ENCODE peak calls at places on chromosomes 13 and 19, in five cellular contexts. M is hypothalamus; W is stimulated activated CD4-positive, alpha-beta T cell treated with anti-CD3 and anti-CD28 coated beads, Interleukin-4, amount 100 ng/mL, for 24 hours; E is memory B cell; J is activated T-helper 9 cell treated with anti-CD3 and anti-CD28 coated beads, Interleukin-2, amount 50 U/mL, for 16 hours. Z is an unnamed sample.

GRCh38 chr13:33940256-33940655 is 122.3 kb downstream of the RFC3 start:
- DNase-seq in E (no peak), J (no peak), M (no peak), W (no peak), Z (no peak)

GRCh38 chr19:10105241-10106099 is 692 bp upstream of the PPAN start:
- DNase-seq in W (peak; percentile 89), J (peak; percentile 74), E (no peak), M (no peak), Z (no peak)

GRCh38 chr19:44570603-44570983 is 41.1 kb upstream of the CEACAM20 start:
- DNase-seq in M (no peak), E (no peak), J (no peak), W (no peak), Z (no peak)

GRCh38 chr19:19159534-19159933 is 10.5 kb downstream of the MEF2B start:
- DNase-seq in E (no peak), W (no peak), J (no peak), M (no peak), Z (no peak)

GRCh38 chr13:114124921-114125320 is 7.5 kb downstream of the RASA3 start:
- DNase-seq in E (no peak), W (peak; percentile 84), M (no peak), J (peak; percentile 61), Z (peak; percentile 84)

GRCh38 chr13:106496072-106496997 is 39.1 kb downstream of the EFNB2 start:
- DNase-seq in W (no peak), M (no peak), J (no peak), E (no peak), Z (no peak)

GRCh38 chr13:51341232-51341631 is 1.7 kb downstream of the SERPINE3 start:
- DNase-seq in J (no peak), M (no peak), E (no peak), W (no peak), Z (no peak)

GRCh38 chr13:33138441-33138840 is 122.2 kb downstream of the KL start:
- DNase-seq in W (no peak), J (no peak), E (no peak), M (no peak), Z (no peak)

GRCh38 chr19:1361601-1362384 is 21.9 kb upstream of the NDUFS7 start:
- DNase-seq in M (no peak), E (no peak), J (no peak), W (no peak), Z (no peak)

GRCh38 chr19:39398297-39398864 is 7.2 kb downstream of the MED29 start:
- DNase-seq in M (peak; percentile 15), W (peak; percentile 65), J (peak; percentile 41), E (no peak), Z (peak; percentile 87)

GRCh38 chr13:19817106-19817505 is 34.4 kb upstream of the PSPC1 start:
- DNase-seq in W (no peak), E (no peak), J (no peak), M (no peak), Z (no peak)

GRCh38 chr19:32404213-32404938 is 1.2 kb upstream of the DPY19L3 start:
- DNase-seq in J (no peak), E (no peak), M (no peak), W (no peak), Z (peak; percentile 66)

GRCh38 chr19:37009871-37010270 is 68.4 kb upstream of the ZNF420 start:
- DNase-seq in M (no peak), W (no peak), J (no peak), E (no peak), Z (no peak)

GRCh38 chr13:71771144-71771543 is 95.9 kb downstream of the DACH1 start:
- DNase-seq in M (no peak), J (no peak), E (no peak), W (no peak), Z (no peak)

GRCh38 chr13:33016414-33017409 is at the start of gene KL:
- DNase-seq in M (no peak), W (no peak), E (no peak), J (no peak), Z (peak; percentile 11)

GRCh38 chr13:72751220-72751619 is 23.5 kb downstream of the BORA start:
- DNase-seq in E (no peak), W (no peak), J (no peak), M (no peak), Z (no peak)

Z was measured in NB4.